ENCODE peak calls at places on chromosome 13, in nine cellular contexts. E, L, G, A, N, Q, U, T and J are unnamed samples.

GRCh38 chr13:26679411-26679810 is 81.2 kb downstream of the GPR12 start:
- DNase-seq in E (no peak), L (no peak), G (no peak), A (peak), N (no peak), Q (no peak), U (no peak), T (no peak), J (no peak)

GRCh38 chr13:110713981-110714797 is 689 bp downstream of the ING1 start:
- DNase-seq in E (peak), L (peak), G (peak), A (no peak), N (no peak), Q (peak), U (peak), T (peak), J (peak)

GRCh38 chr13:99984463-99985242 is 3.1 kb downstream of the ZIC2 start:
- DNase-seq in E (peak), L (peak), G (no peak), A (no peak), N (no peak), Q (no peak), U (peak), T (no peak), J (no peak)

GRCh38 chr13:72820156-72820897 is 38.4 kb downstream of the PIBF1 start:
- DNase-seq in E (no peak), L (no peak), G (no peak), A (peak), N (no peak), Q (no peak), U (no peak), T (no peak), J (no peak)

GRCh38 chr13:110812869-110813645 is 99.6 kb downstream of the ING1 start:
- DNase-seq in E (no peak), L (no peak), G (no peak), A (no peak), N (no peak), Q (no peak), U (no peak), T (no peak), J (no peak)

GRCh38 chr13:98977568-98978270 is at the start of gene DOCK9:
- DNase-seq in E (peak), L (no peak), G (no peak), A (peak), N (peak), Q (peak), U (peak), T (peak), J (peak)

GRCh38 chr13:105543742-105544141 is 991.7 kb downstream of the EFNB2 start:
- DNase-seq in E (no peak), L (no peak), G (no peak), A (no peak), N (no peak), Q (no peak), U (no peak), T (no peak), J (no peak)

GRCh38 chr13:78137404-78138142 is 218.9 kb upstream of the EDNRB start:
- DNase-seq in E (peak), L (no peak), G (no peak), A (peak), N (peak), Q (peak), U (peak), T (no peak), J (peak)

GRCh38 chr13:50244355-50244912 is 229.2 kb downstream of the KCNRG start:
- DNase-seq in E (no peak), L (no peak), G (no peak), A (no peak), N (no peak), Q (no peak), U (no peak), T (no peak), J (no peak)

GRCh38 chr13:27461940-27462584 is 11.7 kb upstream of the MTIF3 start:
- DNase-seq in E (no peak), L (no peak), G (no peak), A (no peak), N (no peak), Q (no peak), U (no peak), T (no peak), J (no peak)

GRCh38 chr13:103952183-103952582 is 886.0 kb upstream of the SLC10A2 start:
- DNase-seq in E (no peak), L (no peak), G (no peak), A (no peak), N (no peak), Q (no peak), U (no peak), T (no peak), J (no peak)

GRCh38 chr13:50156140-50156539 is 140.9 kb downstream of the KCNRG start:
- DNase-seq in E (no peak), L (no peak), G (no peak), A (peak), N (no peak), Q (no peak), U (no peak), T (no peak), J (no peak)

GRCh38 chr13:113646376-113646775 is 11.6 kb downstream of the ATP4B start:
- DNase-seq in E (peak), L (no peak), G (no peak), A (no peak), N (no peak), Q (no peak), U (peak), T (no peak), J (no peak)

GRCh38 chr13:36344886-36345437 is 1.2 kb downstream of the SPART start:
- DNase-seq in E (peak), L (peak), G (no peak), A (no peak), N (no peak), Q (no peak), U (peak), T (no peak), J (no peak)

GRCh38 chr13:26379831-26380230 is 125.9 kb downstream of the CDK8 start:
- DNase-seq in E (no peak), L (no peak), G (no peak), A (no peak), N (no peak), Q (no peak), U (no peak), T (no peak), J (no peak)

GRCh38 chr13:90868321-90868920 is 479.1 kb upstream of the MIR17HG start:
- DNase-seq in E (peak), L (no peak), G (no peak), A (no peak), N (peak), Q (peak), U (no peak), T (no peak), J (no peak)

GRCh38 chr13:91347996-91348905 is 764 bp downstream of the MIR17HG start:
- DNase-seq in E (peak), L (peak), G (peak), A (no peak), N (no peak), Q (no peak), U (no peak), T (peak), J (no peak)

GRCh38 chr13:24053505-24054251 is 106.8 kb upstream of the SPATA13 start:
- DNase-seq in E (peak), L (no peak), G (no peak), A (no peak), N (peak), Q (peak), U (peak), T (peak), J (peak)

GRCh38 chr13:103883152-103883551 is 816.9 kb upstream of the SLC10A2 start:
- DNase-seq in E (peak), L (no peak), G (no peak), A (peak), N (peak), Q (peak), U (peak), T (peak), J (peak)

GRCh38 chr13:23766939-23767338 is 122.3 kb downstream of the MIPEP start:
- DNase-seq in E (no peak), L (no peak), G (no peak), A (no peak), N (no peak), Q (no peak), U (no peak), T (no peak), J (no peak)